ENCODE peak calls at places on chromosome 16, in four cellular contexts. I is fibroblast of pulmonary artery, F is mammary epithelial cell, A is H9. X is an unnamed sample.
A peak's percentile ranks its signal among the peaks of the same experiment; 100 is the strongest.

GRCh38 chr16:11609474-11610120 is 22.9 kb upstream of the LITAF start:
- DNase-seq in I (no peak), F (no peak), A (no peak), X (no peak)

GRCh38 chr16:85579883-85580607 is 33.1 kb upstream of the GSE1 start:
- DNase-seq in I (no peak), F (no peak), A (no peak), X (no peak)

GRCh38 chr16:8476824-8477223 is 113.5 kb downstream of the TMEM114 start:
- DNase-seq in I (no peak), F (no peak), A (no peak), X (no peak)

GRCh38 chr16:65745201-65745600 is 621.3 kb upstream of the CDH5 start:
- DNase-seq in I (no peak), F (no peak), A (no peak), X (no peak)

GRCh38 chr16:52928955-52929354 is 123.7 kb downstream of the CHD9NB start:
- DNase-seq in I (no peak), F (no peak), A (no peak), X (no peak)

GRCh38 chr16:85573696-85574641 is 39.2 kb upstream of the GSE1 start:
- DNase-seq in I (peak; percentile 85), F (no peak), A (no peak), X (no peak)

GRCh38 chr16:11639925-11640899 is 28.0 kb upstream of the SNN start:
- DNase-seq in I (peak; percentile 100), F (peak; percentile 95), A (peak; percentile 70), X (no peak)

GRCh38 chr16:77043076-77043475 is 147.9 kb upstream of the MON1B start:
- DNase-seq in I (peak; percentile 56), F (peak; percentile 1), A (no peak), X (no peak)

GRCh38 chr16:19595043-19595767 is 39.7 kb downstream of the VPS35L start:
- DNase-seq in I (peak; percentile 91), F (no peak), A (no peak), X (no peak)

GRCh38 chr16:50372611-50373344 is 4.0 kb upstream of the BRD7 start:
- DNase-seq in I (no peak), F (peak; percentile 47), A (no peak), X (no peak)

GRCh38 chr16:68866933-68867332 is 23.6 kb downstream of the TANGO6 start:
- DNase-seq in I (no peak), F (no peak), A (no peak), X (no peak)

GRCh38 chr16:78443780-78444422 is 344.4 kb downstream of the WWOX start:
- DNase-seq in I (no peak), F (no peak), A (no peak), X (no peak)

GRCh38 chr16:81366316-81366932 is 51.7 kb downstream of the GAN start:
- DNase-seq in I (peak; percentile 77), F (peak; percentile 42), A (no peak), X (no peak)

GRCh38 chr16:10181196-10182162 is 749 bp downstream of the GRIN2A start:
- DNase-seq in I (peak; percentile 54), F (peak; percentile 63), A (peak; percentile 89), X (peak; percentile 59)

GRCh38 chr16:22308824-22309520 is 11.8 kb downstream of the POLR3E start:
- DNase-seq in I (no peak), F (no peak), A (no peak), X (no peak)

GRCh38 chr16:11675561-11676511 is 7.6 kb downstream of the SNN start:
- DNase-seq in I (no peak), F (peak; percentile 43), A (peak; percentile 49), X (no peak)

GRCh38 chr16:30813821-30814189 is 26.8 kb upstream of the ZNF629 start:
- DNase-seq in I (no peak), F (no peak), A (no peak), X (no peak)

GRCh38 chr16:12758670-12759558 is 44.8 kb downstream of the CPPED1 start:
- DNase-seq in I (no peak), F (no peak), A (peak; percentile 35), X (no peak)

GRCh38 chr16:85384831-85385462 is 228.2 kb upstream of the GSE1 start:
- DNase-seq in I (no peak), F (peak; percentile 84), A (no peak), X (no peak)

GRCh38 chr16:14013571-14014283 is 57.4 kb upstream of the MRTFB start:
- DNase-seq in I (peak; percentile 58), F (peak; percentile 76), A (no peak), X (no peak)

GRCh38 chr16:8510160-8510559 is 80.2 kb downstream of the TMEM114 start:
- DNase-seq in I (no peak), F (no peak), A (no peak), X (no peak)

GRCh38 chr16:82358161-82358560 is 188.1 kb upstream of the MPHOSPH6 start:
- DNase-seq in I (no peak), F (no peak), A (no peak), X (no peak)

GRCh38 chr16:14562691-14563491 is 67.2 kb downstream of the PARN start:
- DNase-seq in I (peak; percentile 38), F (peak; percentile 92), A (no peak), X (no peak)

GRCh38 chr16:70416748-70417616 is 21.9 kb downstream of the ST3GAL2 start:
- DNase-seq in I (no peak), F (no peak), A (no peak), X (peak; percentile 49)

GRCh38 chr16:4882261-4882632 is 35.0 kb downstream of the UBN1 start:
- DNase-seq in I (peak; percentile 61), F (no peak), A (no peak), X (no peak)

GRCh38 chr16:88705746-88706287 is 391 bp downstream of the RNF166 start:
- DNase-seq in I (no peak), F (no peak), A (no peak), X (no peak)

GRCh38 chr16:55701442-55702319 is 45.9 kb downstream of the SLC6A2 start:
- DNase-seq in I (peak; percentile 59), F (peak; percentile 38), A (peak; percentile 76), X (no peak)

GRCh38 chr16:85054948-85055502 is 27.4 kb downstream of the KIAA0513 start:
- DNase-seq in I (no peak), F (no peak), A (no peak), X (no peak)

GRCh38 chr16:87757841-87758426 is 7.9 kb downstream of the KLHDC4 start:
- DNase-seq in I (no peak), F (no peak), A (no peak), X (no peak)

GRCh38 chr16:55203570-55203969 is 120.4 kb upstream of the IRX6 start:
- DNase-seq in I (no peak), F (no peak), A (no peak), X (no peak)

GRCh38 chr16:66408181-66409048 is 18.7 kb upstream of the BEAN1 start:
- DNase-seq in I (peak; percentile 84), F (peak; percentile 94), A (no peak), X (no peak)

GRCh38 chr16:66485361-66485760 is 58.3 kb downstream of the BEAN1 start:
- DNase-seq in I (no peak), F (no peak), A (no peak), X (peak; percentile 2)

DNA sequence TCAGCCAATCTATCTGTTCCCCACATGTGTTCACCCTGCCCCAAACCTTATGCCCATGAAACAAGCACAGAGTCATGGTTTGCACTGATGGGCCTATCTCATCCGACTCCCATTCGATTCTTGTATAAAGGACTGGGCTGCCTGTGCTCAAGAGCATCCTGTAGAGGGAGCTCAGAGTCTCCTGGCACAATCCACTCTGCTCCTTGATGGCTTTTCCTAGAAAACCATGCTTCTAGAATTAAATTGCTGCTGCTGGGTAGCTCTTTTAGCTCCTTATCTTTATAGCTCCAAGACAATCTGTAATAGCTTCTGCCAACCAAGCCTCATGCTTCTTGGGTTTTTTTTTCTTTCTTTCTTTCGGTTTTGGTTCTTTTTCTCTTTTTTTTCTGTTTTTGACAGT is 9.7 kb downstream of the ZNF19 start:
- DNase-seq in I (peak; percentile 53), F (no peak), A (peak; percentile 53), X (no peak)
- TF ChIP-seq CTCF in I (peak; percentile 70), F (peak; percentile 56), A (peak; percentile 78), X (no peak)

GRCh38 chr16:662095-662494 is 5.8 kb upstream of the RHOT2 start:
- DNase-seq in I (no peak), F (no peak), A (no peak), X (no peak)

GRCh38 chr16:660459-661183 is 7.3 kb upstream of the RHOT2 start:
- DNase-seq in I (peak; percentile 76), F (peak; percentile 51), A (peak; percentile 95), X (peak; percentile 61)

GRCh38 chr16:660132-660458 is 7.8 kb upstream of the RHOT2 start:
- DNase-seq in I (no peak), F (no peak), A (no peak), X (no peak)

GRCh38 chr16:662597-662996 is 5.3 kb upstream of the RHOT2 start:
- DNase-seq in I (no peak), F (no peak), A (no peak), X (no peak)

DNA sequence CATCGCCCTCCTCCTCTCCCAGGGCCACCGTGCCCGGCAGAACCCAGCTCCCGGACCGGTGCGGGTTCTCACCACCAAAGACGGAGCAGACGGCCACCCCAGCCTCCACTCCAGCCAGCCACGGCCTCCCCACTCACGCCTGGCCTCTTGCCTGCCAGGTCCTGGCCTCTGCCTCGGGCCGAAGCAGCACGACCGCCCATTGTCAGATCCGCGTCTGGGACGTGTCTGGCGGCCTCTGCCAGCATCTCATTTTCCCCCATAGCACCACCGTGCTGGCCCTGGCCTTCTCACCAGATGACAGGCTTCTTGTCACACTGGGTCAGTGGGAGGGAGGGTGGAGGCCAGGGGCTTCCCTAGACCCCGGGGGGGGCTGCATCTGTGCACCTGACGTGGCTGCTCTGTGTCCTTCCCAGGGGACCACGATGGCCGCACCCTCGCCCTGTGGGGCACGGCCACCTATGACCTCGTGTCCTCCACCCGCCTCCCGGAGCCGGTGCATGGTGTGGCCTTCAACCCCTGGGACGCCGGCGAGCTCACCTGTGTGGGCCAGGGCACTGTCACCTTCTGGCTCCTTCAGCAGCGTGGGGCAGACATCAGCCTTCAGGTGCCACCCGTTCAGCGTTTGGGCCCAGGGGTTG is 6.6 kb upstream of the RHOT2 start:
- DNase-seq in I (no peak), F (no peak), A (no peak), X (no peak)
- TF ChIP-seq CTCF in I (no peak), F (no peak), A (no peak), X (no peak)

GRCh38 chr16:17131351-17131750 is 339.4 kb downstream of the XYLT1 start:
- DNase-seq in I (no peak), F (no peak), A (no peak), X (no peak)
- TF ChIP-seq CTCF in I (no peak), F (no peak), A (peak; percentile 57), X (no peak)

GRCh38 chr16:75479421-75479990 is 15.0 kb upstream of the TMEM170A start:
- DNase-seq in I (no peak), F (no peak), A (no peak), X (no peak)

GRCh38 chr16:75478480-75479345 is 14.2 kb upstream of the TMEM170A start:
- DNase-seq in I (no peak), F (no peak), A (no peak), X (no peak)

GRCh38 chr16:75482434-75483205 is 12.6 kb downstream of the CHST6 start:
- DNase-seq in I (no peak), F (no peak), A (no peak), X (no peak)

GRCh38 chr16:75483222-75483621 is 12.0 kb downstream of the CHST6 start:
- DNase-seq in I (no peak), F (peak; percentile 97), A (no peak), X (no peak)

GRCh38 chr16:75481475-75481874 is 13.8 kb downstream of the CHST6 start:
- DNase-seq in I (no peak), F (no peak), A (no peak), X (no peak)
- TF ChIP-seq CTCF in I (no peak), F (no peak), A (no peak), X (no peak)